ENCODE peak calls at places on chromosome 10, in seven cellular contexts. F is sciatic nerve; V is ascending aorta; E is HL-60; I is HEK293T; J is neural crest cell; M is NK-92 treated with Interleukin-12 subunit alpha and Interleukin-12 subunit beta, amount 100 ng/mL, for 24 hours. S is an unnamed sample.

GRCh38 chr10:124579003-124579384 is 117.4 kb downstream of the LHPP start:
- DNase-seq in F (no peak), J (no peak), E (no peak), I (no peak), M (no peak), V (no peak), S (no peak)

GRCh38 chr10:6511347-6511746 is 68.7 kb downstream of the PRKCQ start:
- DNase-seq in I (no peak), F (no peak), E (no peak), J (no peak), V (no peak), M (no peak), S (no peak)

GRCh38 chr10:31929260-31929985 is 792 bp upstream of the ARHGAP12 start:
- DNase-seq in M (no peak), V (peak; percentile 80), J (no peak), E (no peak), F (peak; percentile 76), I (peak; percentile 7), S (peak; percentile 59)

GRCh38 chr10:31041011-31041410 is 9.3 kb upstream of the ZNF438 start:
- DNase-seq in V (no peak), M (no peak), I (no peak), F (no peak), E (no peak), J (no peak), S (no peak)

GRCh38 chr10:69911571-69912528 is 110.1 kb downstream of the COL13A1 start:
- DNase-seq in I (no peak), J (no peak), E (no peak), F (no peak), M (no peak), V (peak; percentile 86), S (no peak)

GRCh38 chr10:118139321-118139720 is 92.6 kb upstream of the RAB11FIP2 start:
- DNase-seq in E (no peak), V (no peak), I (no peak), F (no peak), M (no peak), J (no peak), S (no peak)

GRCh38 chr10:3094565-3095168 is 27.3 kb downstream of the PFKP start:
- DNase-seq in V (no peak), F (no peak), I (no peak), M (no peak), J (no peak), E (no peak), S (no peak)

GRCh38 chr10:8216893-8217292 is 162.4 kb downstream of the GATA3 start:
- DNase-seq in J (no peak), E (no peak), V (no peak), M (no peak), I (no peak), F (no peak), S (no peak)

GRCh38 chr10:116741391-116742351 is 695 bp downstream of the HSPA12A start:
- DNase-seq in F (no peak), J (no peak), I (peak; percentile 50), V (peak; percentile 72), E (no peak), M (no peak), S (no peak)

GRCh38 chr10:100341953-100342626 is 4.9 kb upstream of the SCD start:
- DNase-seq in M (no peak), I (peak; percentile 87), J (peak; percentile 48), E (no peak), F (peak; percentile 71), V (peak; percentile 67), S (peak; percentile 67)

GRCh38 chr10:7408003-7408493 is 2.8 kb downstream of the SFMBT2 start:
- DNase-seq in I (no peak), V (peak; percentile 67), J (peak; percentile 25), E (no peak), M (no peak), F (peak; percentile 79), S (no peak)

GRCh38 chr10:4515711-4516110 is 310.3 kb upstream of the AKR1E2 start:
- DNase-seq in F (no peak), M (no peak), V (no peak), J (no peak), E (no peak), I (no peak), S (no peak)

GRCh38 chr10:127125331-127125730 is 71.1 kb downstream of the INSYN2A start:
- DNase-seq in F (no peak), M (no peak), J (no peak), E (no peak), I (no peak), V (no peak), S (no peak)

GRCh38 chr10:29530112-29530976 is 104.4 kb downstream of the SVIL start:
- DNase-seq in E (no peak), F (no peak), J (no peak), M (no peak), V (no peak), I (no peak), S (no peak)

GRCh38 chr10:79400567-79401004 is 44.8 kb downstream of the ZCCHC24 start:
- DNase-seq in J (peak; percentile 55), M (peak; percentile 19), V (no peak), E (no peak), I (peak; percentile 75), F (no peak), S (peak; percentile 73)

GRCh38 chr10:78746178-78746763 is 322.5 kb upstream of the ZMIZ1 start:
- DNase-seq in E (no peak), J (no peak), I (no peak), V (no peak), M (no peak), F (peak; percentile 37), S (no peak)

GRCh38 chr10:124231188-124232135 is 138.1 kb upstream of the CHST15 start:
- DNase-seq in V (peak; percentile 50), I (no peak), M (no peak), E (no peak), F (no peak), J (no peak), S (no peak)

GRCh38 chr10:128324058-128324457 is 197.8 kb upstream of the MKI67 start:
- DNase-seq in M (no peak), F (peak; percentile 74), I (no peak), E (no peak), V (no peak), J (peak; percentile 45), S (peak; percentile 27)

GRCh38 chr10:122490268-122490667 is 28.9 kb downstream of the HTRA1 start:
- DNase-seq in I (no peak), E (no peak), V (no peak), F (no peak), J (no peak), M (no peak), S (no peak)

GRCh38 chr10:118373786-118374185 is 31.7 kb upstream of the FAM204A start:
- DNase-seq in F (no peak), E (no peak), I (no peak), V (no peak), J (no peak), M (no peak), S (no peak)

GRCh38 chr10:100724531-100725027 is 20.8 kb upstream of the PAX2 start:
- DNase-seq in F (no peak), E (no peak), J (no peak), V (no peak), M (no peak), I (no peak), S (no peak)

GRCh38 chr10:51368943-51369342 is 294.7 kb downstream of the PRKG1 start:
- DNase-seq in M (no peak), V (no peak), F (no peak), J (no peak), I (no peak), E (no peak), S (no peak)

GRCh38 chr10:77377678-77378352 is 259.8 kb downstream of the KCNMA1 start:
- DNase-seq in M (no peak), I (no peak), F (no peak), J (no peak), V (peak; percentile 18), E (no peak), S (no peak)

GRCh38 chr10:93465806-93466675 is 16.1 kb downstream of the MYOF start:
- DNase-seq in E (no peak), I (no peak), F (peak; percentile 79), M (no peak), V (peak; percentile 98), J (no peak), S (no peak)